ENCODE peak calls at places on chromosomes 7 and 10, in five cellular contexts. C is PC-9, Y is globus pallidus, A is caudate nucleus, F is iPS-NIHi11. D is an unnamed sample.

GRCh38 chr7:9307131-9307530 is 873.7 kb downstream of the NXPH1 start:
- DNase-seq in C (no peak), Y (no peak), A (no peak), F (no peak), D (no peak)

GRCh38 chr10:91198781-91199180 is 21.7 kb upstream of the PCGF5 start:
- DNase-seq in C (no peak), Y (no peak), A (no peak), F (no peak), D (no peak)

GRCh38 chr10:79020605-79021004 is 48.2 kb upstream of the ZMIZ1 start:
- DNase-seq in C (no peak), Y (no peak), A (no peak), F (no peak), D (no peak)

GRCh38 chr10:64637939-64638338 is 1116.7 kb downstream of the REEP3 start:
- DNase-seq in C (no peak), Y (no peak), A (no peak), F (no peak), D (no peak)

GRCh38 chr7:51011710-51012350 is 229.1 kb upstream of the GRB10 start:
- DNase-seq in C (no peak), Y (no peak), A (no peak), F (no peak), D (no peak)

GRCh38 chr7:7641129-7641663 is 644 bp downstream of the UMAD1 start:
- DNase-seq in C (no peak), Y (no peak), A (no peak), F (peak; percentile 17), D (no peak)

GRCh38 chr7:135169141-135169935 is 1.2 kb downstream of the CYREN start:
- DNase-seq in C (peak; percentile 42), Y (no peak), A (no peak), F (peak; percentile 70), D (no peak)

GRCh38 chr7:105802611-105803520 is 73.5 kb downstream of the ATXN7L1 start:
- DNase-seq in C (no peak), Y (no peak), A (no peak), F (no peak), D (no peak)

GRCh38 chr7:94286111-94286510 is 108.6 kb upstream of the COL1A2 start:
- DNase-seq in C (no peak), Y (no peak), A (no peak), F (no peak), D (no peak)

GRCh38 chr7:25656071-25656470 is 427.8 kb upstream of the NPVF start:
- DNase-seq in C (no peak), Y (no peak), A (no peak), F (no peak), D (no peak)

GRCh38 chr7:78149787-78150186 is 351.2 kb downstream of the PHTF2 start:
- DNase-seq in C (no peak), Y (no peak), A (no peak), F (no peak), D (no peak)

GRCh38 chr10:83522881-83523386 is 616.4 kb upstream of the GHITM start:
- DNase-seq in C (no peak), Y (no peak), A (no peak), F (no peak), D (no peak)

GRCh38 chr7:867406-868188 is 8.8 kb upstream of the GET4 start:
- DNase-seq in C (peak; percentile 74), Y (no peak), A (no peak), F (no peak), D (no peak)

GRCh38 chr7:149292101-149292823 is 30.3 kb downstream of the ZNF783 start:
- DNase-seq in C (no peak), Y (no peak), A (no peak), F (peak; percentile 67), D (no peak)

GRCh38 chr10:114312585-114312984 is 73.5 kb downstream of the VWA2 start:
- DNase-seq in C (no peak), Y (no peak), A (no peak), F (no peak), D (no peak)

GRCh38 chr7:91357929-91358328 is 93.7 kb downstream of the FZD1 start:
- DNase-seq in C (no peak), Y (no peak), A (no peak), F (no peak), D (no peak)

GRCh38 chr10:97683556-97684357 is 3.3 kb downstream of the AVPI1 start:
- DNase-seq in C (peak; percentile 43), Y (peak; percentile 28), A (no peak), F (no peak), D (peak; percentile 25)

GRCh38 chr10:30736685-30737232 is 107.2 kb upstream of the LYZL2 start:
- DNase-seq in C (peak; percentile 44), Y (no peak), A (no peak), F (peak; percentile 22), D (no peak)

GRCh38 chr7:92634924-92635519 is 44.8 kb upstream of the FAM133B start:
- DNase-seq in C (peak; percentile 54), Y (no peak), A (no peak), F (no peak), D (no peak)

GRCh38 chr10:130136214-130137076 is at the start of gene GLRX3:
- DNase-seq in C (peak; percentile 78), Y (peak; percentile 79), A (peak; percentile 22), F (peak; percentile 98), D (peak; percentile 89)